ENCODE peak calls at places on chromosome 9, in seven cellular contexts. One of them, this sample, is unnamed.

GRCh38 chr9:22240619-22241018 is 206.0 kb upstream of the DMRTA1 start:
- DNase-seq in endodermal cell: no peak
- DNase-seq in PC-9: peak; percentile 53
- DNase-seq in left ventricle myocardium inferior: no peak
- DNase-seq in keratinocyte: no peak
- DNase-seq in transverse colon: no peak
- DNase-seq in CD4-positive, alpha-beta T cell: no peak
- DNase-seq in this sample: no peak

GRCh38 chr9:137630126-137630525 is 11.3 kb downstream of the EHMT1 start:
- DNase-seq in endodermal cell: no peak
- DNase-seq in PC-9: no peak
- DNase-seq in left ventricle myocardium inferior: no peak
- DNase-seq in keratinocyte: no peak
- DNase-seq in transverse colon: no peak
- DNase-seq in CD4-positive, alpha-beta T cell: no peak
- DNase-seq in this sample: no peak

GRCh38 chr9:28136113-28136512 is 562.8 kb upstream of the C9orf72 start:
- DNase-seq in endodermal cell: no peak
- DNase-seq in PC-9: no peak
- DNase-seq in left ventricle myocardium inferior: no peak
- DNase-seq in keratinocyte: no peak
- DNase-seq in transverse colon: no peak
- DNase-seq in CD4-positive, alpha-beta T cell: no peak
- DNase-seq in this sample: no peak

GRCh38 chr9:129988607-129989361 is 54.2 kb downstream of the FNBP1 start:
- DNase-seq in endodermal cell: peak; percentile 49
- DNase-seq in PC-9: no peak
- DNase-seq in left ventricle myocardium inferior: no peak
- DNase-seq in keratinocyte: no peak
- DNase-seq in transverse colon: peak; percentile 50
- DNase-seq in CD4-positive, alpha-beta T cell: no peak
- DNase-seq in this sample: no peak

GRCh38 chr9:121281614-121282291 is 13.8 kb downstream of the GSN start:
- DNase-seq in endodermal cell: peak; percentile 81
- DNase-seq in PC-9: peak; percentile 96
- DNase-seq in left ventricle myocardium inferior: peak; percentile 91
- DNase-seq in keratinocyte: peak; percentile 98
- DNase-seq in transverse colon: peak; percentile 94
- DNase-seq in CD4-positive, alpha-beta T cell: no peak
- DNase-seq in this sample: peak; percentile 93

GRCh38 chr9:126673689-126674364 is 60.1 kb downstream of the LMX1B start:
- DNase-seq in endodermal cell: peak; percentile 80
- DNase-seq in PC-9: no peak
- DNase-seq in left ventricle myocardium inferior: no peak
- DNase-seq in keratinocyte: no peak
- DNase-seq in transverse colon: no peak
- DNase-seq in CD4-positive, alpha-beta T cell: no peak
- DNase-seq in this sample: no peak

GRCh38 chr9:130311774-130312140 is 46.2 kb downstream of the HMCN2 start:
- DNase-seq in endodermal cell: no peak
- DNase-seq in PC-9: no peak
- DNase-seq in left ventricle myocardium inferior: no peak
- DNase-seq in keratinocyte: no peak
- DNase-seq in transverse colon: no peak
- DNase-seq in CD4-positive, alpha-beta T cell: no peak
- DNase-seq in this sample: no peak

GRCh38 chr9:95839012-95839411 is 36.5 kb upstream of the ERCC6L2 start:
- DNase-seq in endodermal cell: no peak
- DNase-seq in PC-9: no peak
- DNase-seq in left ventricle myocardium inferior: no peak
- DNase-seq in keratinocyte: no peak
- DNase-seq in transverse colon: no peak
- DNase-seq in CD4-positive, alpha-beta T cell: no peak
- DNase-seq in this sample: no peak

GRCh38 chr9:112601646-112602045 is 115.0 kb downstream of the KIAA1958 start:
- DNase-seq in endodermal cell: no peak
- DNase-seq in PC-9: no peak
- DNase-seq in left ventricle myocardium inferior: no peak
- DNase-seq in keratinocyte: no peak
- DNase-seq in transverse colon: no peak
- DNase-seq in CD4-positive, alpha-beta T cell: no peak
- DNase-seq in this sample: no peak

GRCh38 chr9:18608371-18608770 is 134.4 kb downstream of the ADAMTSL1 start:
- DNase-seq in endodermal cell: no peak
- DNase-seq in PC-9: no peak
- DNase-seq in left ventricle myocardium inferior: no peak
- DNase-seq in keratinocyte: no peak
- DNase-seq in transverse colon: no peak
- DNase-seq in CD4-positive, alpha-beta T cell: no peak
- DNase-seq in this sample: no peak

GRCh38 chr9:84856181-84856632 is 186.7 kb downstream of the NTRK2 start:
- DNase-seq in endodermal cell: no peak
- DNase-seq in PC-9: no peak
- DNase-seq in left ventricle myocardium inferior: peak; percentile 40
- DNase-seq in keratinocyte: no peak
- DNase-seq in transverse colon: no peak
- DNase-seq in CD4-positive, alpha-beta T cell: no peak
- DNase-seq in this sample: no peak

GRCh38 chr9:114286146-114286679 is 36.7 kb upstream of the ORM1 start:
- DNase-seq in endodermal cell: peak; percentile 29
- DNase-seq in PC-9: no peak
- DNase-seq in left ventricle myocardium inferior: peak; percentile 2
- DNase-seq in keratinocyte: no peak
- DNase-seq in transverse colon: no peak
- DNase-seq in CD4-positive, alpha-beta T cell: no peak
- DNase-seq in this sample: no peak

GRCh38 chr9:77846957-77847574 is 184.5 kb downstream of the GNAQ start:
- DNase-seq in endodermal cell: no peak
- DNase-seq in PC-9: no peak
- DNase-seq in left ventricle myocardium inferior: no peak
- DNase-seq in keratinocyte: no peak
- DNase-seq in transverse colon: no peak
- DNase-seq in CD4-positive, alpha-beta T cell: no peak
- DNase-seq in this sample: no peak

GRCh38 chr9:76704601-76705204 is 59.5 kb upstream of the PCA3 start:
- DNase-seq in endodermal cell: peak; percentile 63
- DNase-seq in PC-9: peak; percentile 64
- DNase-seq in left ventricle myocardium inferior: no peak
- DNase-seq in keratinocyte: peak; percentile 13
- DNase-seq in transverse colon: no peak
- DNase-seq in CD4-positive, alpha-beta T cell: no peak
- DNase-seq in this sample: peak; percentile 37

GRCh38 chr9:99601506-99601905 is 220.2 kb upstream of the NR4A3 start:
- DNase-seq in endodermal cell: no peak
- DNase-seq in PC-9: no peak
- DNase-seq in left ventricle myocardium inferior: no peak
- DNase-seq in keratinocyte: no peak
- DNase-seq in transverse colon: no peak
- DNase-seq in CD4-positive, alpha-beta T cell: no peak
- DNase-seq in this sample: no peak

GRCh38 chr9:70406446-70406862 is 8.0 kb downstream of the KLF9 start:
- DNase-seq in endodermal cell: no peak
- DNase-seq in PC-9: no peak
- DNase-seq in left ventricle myocardium inferior: no peak
- DNase-seq in keratinocyte: no peak
- DNase-seq in transverse colon: peak; percentile 33
- DNase-seq in CD4-positive, alpha-beta T cell: no peak
- DNase-seq in this sample: no peak

GRCh38 chr9:87771251-87772006 is 45.5 kb downstream of the CTSL start:
- DNase-seq in endodermal cell: peak; percentile 88
- DNase-seq in PC-9: no peak
- DNase-seq in left ventricle myocardium inferior: peak; percentile 59
- DNase-seq in keratinocyte: no peak
- DNase-seq in transverse colon: no peak
- DNase-seq in CD4-positive, alpha-beta T cell: no peak
- DNase-seq in this sample: no peak

GRCh38 chr9:69867081-69867814 is 46.6 kb downstream of the CFAP95 start:
- DNase-seq in endodermal cell: no peak
- DNase-seq in PC-9: no peak
- DNase-seq in left ventricle myocardium inferior: no peak
- DNase-seq in keratinocyte: no peak
- DNase-seq in transverse colon: no peak
- DNase-seq in CD4-positive, alpha-beta T cell: no peak
- DNase-seq in this sample: no peak

GRCh38 chr9:89038354-89039091 is 47.3 kb downstream of the S1PR3 start:
- DNase-seq in endodermal cell: no peak
- DNase-seq in PC-9: peak; percentile 43
- DNase-seq in left ventricle myocardium inferior: no peak
- DNase-seq in keratinocyte: peak; percentile 73
- DNase-seq in transverse colon: no peak
- DNase-seq in CD4-positive, alpha-beta T cell: no peak
- DNase-seq in this sample: peak; percentile 73

GRCh38 chr9:87065981-87066380 is 118.7 kb upstream of the GAS1 start:
- DNase-seq in endodermal cell: no peak
- DNase-seq in PC-9: no peak
- DNase-seq in left ventricle myocardium inferior: no peak
- DNase-seq in keratinocyte: no peak
- DNase-seq in transverse colon: no peak
- DNase-seq in CD4-positive, alpha-beta T cell: no peak
- DNase-seq in this sample: no peak

GRCh38 chr9:76534031-76534430 is 75.0 kb downstream of the GCNT1 start:
- DNase-seq in endodermal cell: no peak
- DNase-seq in PC-9: no peak
- DNase-seq in left ventricle myocardium inferior: no peak
- DNase-seq in keratinocyte: no peak
- DNase-seq in transverse colon: no peak
- DNase-seq in CD4-positive, alpha-beta T cell: no peak
- DNase-seq in this sample: no peak

GRCh38 chr9:121860744-121861143 is 209.3 kb downstream of the DAB2IP start:
- DNase-seq in endodermal cell: no peak
- DNase-seq in PC-9: no peak
- DNase-seq in left ventricle myocardium inferior: peak; percentile 55
- DNase-seq in keratinocyte: no peak
- DNase-seq in transverse colon: no peak
- DNase-seq in CD4-positive, alpha-beta T cell: no peak
- DNase-seq in this sample: no peak

GRCh38 chr9:78214492-78214891 is 21.4 kb upstream of the CEP78 start:
- DNase-seq in endodermal cell: no peak
- DNase-seq in PC-9: no peak
- DNase-seq in left ventricle myocardium inferior: no peak
- DNase-seq in keratinocyte: no peak
- DNase-seq in transverse colon: no peak
- DNase-seq in CD4-positive, alpha-beta T cell: no peak
- DNase-seq in this sample: no peak

GRCh38 chr9:120890415-120891254 is 13.6 kb upstream of the PHF19 start:
- DNase-seq in endodermal cell: no peak
- DNase-seq in PC-9: no peak
- DNase-seq in left ventricle myocardium inferior: no peak
- DNase-seq in keratinocyte: no peak
- DNase-seq in transverse colon: no peak
- DNase-seq in CD4-positive, alpha-beta T cell: no peak
- DNase-seq in this sample: no peak

GRCh38 chr9:128689820-128690683 is 1.0 kb downstream of the SET start:
- DNase-seq in endodermal cell: peak; percentile 82
- DNase-seq in PC-9: no peak
- DNase-seq in left ventricle myocardium inferior: no peak
- DNase-seq in keratinocyte: no peak
- DNase-seq in transverse colon: peak; percentile 46
- DNase-seq in CD4-positive, alpha-beta T cell: no peak
- DNase-seq in this sample: no peak

GRCh38 chr9:69074801-69075200 is 39.2 kb downstream of the FXN start:
- DNase-seq in endodermal cell: no peak
- DNase-seq in PC-9: no peak
- DNase-seq in left ventricle myocardium inferior: no peak
- DNase-seq in keratinocyte: no peak
- DNase-seq in transverse colon: no peak
- DNase-seq in CD4-positive, alpha-beta T cell: no peak
- DNase-seq in this sample: no peak

GRCh38 chr9:16105576-16105975 is 552.7 kb downstream of the CCDC171 start:
- DNase-seq in endodermal cell: no peak
- DNase-seq in PC-9: no peak
- DNase-seq in left ventricle myocardium inferior: no peak
- DNase-seq in keratinocyte: no peak
- DNase-seq in transverse colon: no peak
- DNase-seq in CD4-positive, alpha-beta T cell: no peak
- DNase-seq in this sample: no peak

GRCh38 chr9:97873877-97874276 is 20.9 kb downstream of the FOXE1 start:
- DNase-seq in endodermal cell: no peak
- DNase-seq in PC-9: peak; percentile 69
- DNase-seq in left ventricle myocardium inferior: no peak
- DNase-seq in keratinocyte: no peak
- DNase-seq in transverse colon: no peak
- DNase-seq in CD4-positive, alpha-beta T cell: no peak
- DNase-seq in this sample: no peak
- H3K27ac ChIP-seq in endodermal cell: no peak overlapping the region
- H3K27ac ChIP-seq in PC-9: peak overlapping the region; percentile 13
- H3K27ac ChIP-seq in left ventricle myocardium inferior: no peak overlapping the region
- H3K27ac ChIP-seq in keratinocyte: no peak overlapping the region
- H3K27ac ChIP-seq in transverse colon: no peak overlapping the region
- H3K27ac ChIP-seq in CD4-positive, alpha-beta T cell: no peak overlapping the region
- H3K27ac ChIP-seq in this sample: no peak overlapping the region

DNA sequence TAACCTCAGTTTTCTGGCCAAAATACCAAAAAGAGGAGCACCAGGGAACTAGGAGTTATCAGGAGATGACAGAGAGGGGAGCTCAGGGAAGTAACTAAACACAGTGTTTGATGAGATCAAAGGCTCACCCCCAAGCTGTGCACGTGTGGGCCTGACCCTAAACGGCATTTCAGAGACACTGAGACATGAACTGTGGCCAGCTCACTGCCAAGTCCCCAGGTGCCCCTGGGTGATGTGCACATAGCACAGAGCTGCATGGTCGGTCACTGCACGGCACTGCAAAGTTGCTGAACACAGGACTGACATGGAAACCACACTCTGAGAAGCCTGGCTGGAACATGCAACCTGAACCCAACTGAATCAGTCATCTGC is 26.7 kb downstream of the AK8 start:
- DNase-seq in endodermal cell: no peak
- DNase-seq in PC-9: no peak
- DNase-seq in left ventricle myocardium inferior: no peak
- DNase-seq in keratinocyte: no peak
- DNase-seq in transverse colon: no peak
- DNase-seq in CD4-positive, alpha-beta T cell: no peak
- DNase-seq in this sample: no peak
- H3K27ac ChIP-seq in endodermal cell: no peak overlapping the region
- H3K27ac ChIP-seq in PC-9: no peak overlapping the region
- H3K27ac ChIP-seq in left ventricle myocardium inferior: no peak overlapping the region
- H3K27ac ChIP-seq in keratinocyte: no peak overlapping the region
- H3K27ac ChIP-seq in transverse colon: no peak overlapping the region
- H3K27ac ChIP-seq in CD4-positive, alpha-beta T cell: no peak overlapping the region
- H3K27ac ChIP-seq in this sample: no peak overlapping the region

DNA sequence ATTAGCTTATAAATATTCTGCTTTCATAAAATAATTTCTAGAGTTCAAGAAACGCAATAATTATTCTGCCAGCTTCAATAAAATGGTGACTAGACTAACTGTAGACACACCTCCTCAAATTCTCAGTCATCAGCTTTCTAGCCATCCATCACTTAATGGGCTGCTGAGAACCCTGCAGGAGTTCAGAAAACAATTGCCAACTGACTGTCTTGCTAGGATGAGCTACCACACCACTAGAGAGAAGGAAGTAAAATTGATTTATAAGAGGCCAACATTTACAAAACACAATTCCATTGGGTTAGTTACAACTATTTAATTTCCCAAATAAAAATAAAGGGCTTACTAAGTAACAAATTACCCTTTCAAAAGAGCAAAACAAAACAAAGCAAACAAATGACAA is 126.5 kb upstream of the PAPPA start:
- DNase-seq in endodermal cell: no peak
- DNase-seq in PC-9: no peak
- DNase-seq in left ventricle myocardium inferior: no peak
- DNase-seq in keratinocyte: no peak
- DNase-seq in transverse colon: no peak
- DNase-seq in CD4-positive, alpha-beta T cell: no peak
- DNase-seq in this sample: no peak
- H3K27ac ChIP-seq in endodermal cell: no peak overlapping the region
- H3K27ac ChIP-seq in PC-9: peak overlapping the region; percentile 32
- H3K27ac ChIP-seq in left ventricle myocardium inferior: no peak overlapping the region
- H3K27ac ChIP-seq in keratinocyte: no peak overlapping the region
- H3K27ac ChIP-seq in transverse colon: no peak overlapping the region
- H3K27ac ChIP-seq in CD4-positive, alpha-beta T cell: no peak overlapping the region
- H3K27ac ChIP-seq in this sample: no peak overlapping the region

GRCh38 chr9:136223871-136224640 is 19.1 kb upstream of the LHX3 start:
- DNase-seq in endodermal cell: no peak
- DNase-seq in PC-9: no peak
- DNase-seq in left ventricle myocardium inferior: no peak
- DNase-seq in keratinocyte: no peak
- DNase-seq in transverse colon: no peak
- DNase-seq in CD4-positive, alpha-beta T cell: no peak
- DNase-seq in this sample: no peak
- H3K27ac ChIP-seq in endodermal cell: no peak overlapping the region
- H3K27ac ChIP-seq in PC-9: no peak overlapping the region
- H3K27ac ChIP-seq in left ventricle myocardium inferior: no peak overlapping the region
- H3K27ac ChIP-seq in keratinocyte: no peak overlapping the region
- H3K27ac ChIP-seq in transverse colon: no peak overlapping the region
- H3K27ac ChIP-seq in CD4-positive, alpha-beta T cell: no peak overlapping the region
- H3K27ac ChIP-seq in this sample: no peak overlapping the region

This sample was measured in epithelial cell of prostate.